ENCODE peak calls at places on chromosomes 13 and 19, in five cellular contexts. One of them, this sample, is unnamed.

GRCh38 chr13:80924596-80924995 is 583.7 kb upstream of the SPRY2 start:
- DNase-seq in adrenal gland: peak; percentile 18
- DNase-seq in breast epithelium: no peak
- DNase-seq in ovary: no peak
- DNase-seq in stomach: no peak
- DNase-seq in this sample: no peak

GRCh38 chr19:7554990-7555864 is 19.7 kb downstream of the PNPLA6 start:
- DNase-seq in adrenal gland: no peak
- DNase-seq in stomach: no peak
- DNase-seq in ovary: no peak
- DNase-seq in breast epithelium: no peak
- DNase-seq in this sample: no peak

GRCh38 chr13:31595568-31595967 is 143.8 kb upstream of the RXFP2 start:
- DNase-seq in adrenal gland: no peak
- DNase-seq in stomach: no peak
- DNase-seq in breast epithelium: no peak
- DNase-seq in ovary: no peak
- DNase-seq in this sample: no peak

GRCh38 chr13:110539894-110540293 is 21.6 kb downstream of the RAB20 start:
- DNase-seq in stomach: no peak
- DNase-seq in adrenal gland: no peak
- DNase-seq in ovary: no peak
- DNase-seq in breast epithelium: no peak
- DNase-seq in this sample: no peak

GRCh38 chr13:33797622-33798021 is 20.3 kb upstream of the RFC3 start:
- DNase-seq in adrenal gland: no peak
- DNase-seq in stomach: no peak
- DNase-seq in ovary: no peak
- DNase-seq in breast epithelium: no peak
- DNase-seq in this sample: no peak

GRCh38 chr13:99370476-99371272 is 63.5 kb upstream of the GPR183 start:
- DNase-seq in breast epithelium: no peak
- DNase-seq in stomach: no peak
- DNase-seq in adrenal gland: no peak
- DNase-seq in ovary: no peak
- DNase-seq in this sample: no peak

GRCh38 chr13:74767031-74767430 is 632.8 kb upstream of the KLF12 start:
- DNase-seq in stomach: no peak
- DNase-seq in breast epithelium: no peak
- DNase-seq in adrenal gland: peak; percentile 18
- DNase-seq in ovary: no peak
- DNase-seq in this sample: no peak

GRCh38 chr13:75661443-75661842 is 25.3 kb downstream of the LMO7 start:
- DNase-seq in stomach: no peak
- DNase-seq in breast epithelium: no peak
- DNase-seq in adrenal gland: no peak
- DNase-seq in ovary: no peak
- DNase-seq in this sample: no peak

GRCh38 chr13:83618966-83619365 is 263.3 kb downstream of the SLITRK1 start:
- DNase-seq in stomach: no peak
- DNase-seq in adrenal gland: no peak
- DNase-seq in breast epithelium: no peak
- DNase-seq in ovary: no peak
- DNase-seq in this sample: no peak

GRCh38 chr19:55132453-55133129 is 15.2 kb upstream of the PPP1R12C start:
- DNase-seq in stomach: no peak
- DNase-seq in breast epithelium: no peak
- DNase-seq in ovary: no peak
- DNase-seq in adrenal gland: no peak
- DNase-seq in this sample: peak; percentile 41

GRCh38 chr13:113954046-113954841 is 19.6 kb downstream of the C13orf46 start:
- DNase-seq in breast epithelium: no peak
- DNase-seq in adrenal gland: no peak
- DNase-seq in stomach: no peak
- DNase-seq in ovary: no peak
- DNase-seq in this sample: peak; percentile 63

GRCh38 chr13:46015374-46015773 is 37.2 kb downstream of the ZC3H13 start:
- DNase-seq in adrenal gland: no peak
- DNase-seq in ovary: no peak
- DNase-seq in stomach: no peak
- DNase-seq in breast epithelium: no peak
- DNase-seq in this sample: no peak

GRCh38 chr13:105097501-105097900 is 1438.0 kb downstream of the EFNB2 start:
- DNase-seq in breast epithelium: no peak
- DNase-seq in adrenal gland: no peak
- DNase-seq in ovary: no peak
- DNase-seq in stomach: no peak
- DNase-seq in this sample: no peak

GRCh38 chr13:75236774-75237173 is 245.2 kb downstream of the TBC1D4 start:
- DNase-seq in adrenal gland: no peak
- DNase-seq in ovary: no peak
- DNase-seq in breast epithelium: no peak
- DNase-seq in stomach: no peak
- DNase-seq in this sample: no peak

GRCh38 chr13:44790289-44790688 is 199.0 kb downstream of the NUFIP1 start:
- DNase-seq in breast epithelium: no peak
- DNase-seq in adrenal gland: no peak
- DNase-seq in ovary: no peak
- DNase-seq in stomach: peak; percentile 48
- DNase-seq in this sample: no peak

GRCh38 chr13:105991622-105992254 is 543.7 kb downstream of the EFNB2 start:
- DNase-seq in ovary: no peak
- DNase-seq in stomach: peak; percentile 61
- DNase-seq in adrenal gland: no peak
- DNase-seq in breast epithelium: no peak
- DNase-seq in this sample: no peak

GRCh38 chr19:15758379-15758778 is 20.6 kb downstream of the OR10H3 start:
- DNase-seq in ovary: no peak
- DNase-seq in stomach: no peak
- DNase-seq in adrenal gland: no peak
- DNase-seq in breast epithelium: no peak
- DNase-seq in this sample: no peak

GRCh38 chr13:41568143-41568989 is 111.0 kb downstream of the RGCC start:
- DNase-seq in breast epithelium: no peak
- DNase-seq in stomach: no peak
- DNase-seq in ovary: no peak
- DNase-seq in adrenal gland: no peak
- DNase-seq in this sample: no peak

GRCh38 chr13:102770435-102770834 is 3.2 kb downstream of the TEX30 start:
- DNase-seq in adrenal gland: no peak
- DNase-seq in stomach: no peak
- DNase-seq in breast epithelium: no peak
- DNase-seq in ovary: no peak
- DNase-seq in this sample: no peak

GRCh38 chr19:55578031-55578760 is 2.5 kb downstream of the ZNF579 start:
- DNase-seq in adrenal gland: no peak
- DNase-seq in ovary: no peak
- DNase-seq in breast epithelium: no peak
- DNase-seq in stomach: no peak
- DNase-seq in this sample: no peak

GRCh38 chr13:71789952-71790351 is 77.1 kb downstream of the DACH1 start:
- DNase-seq in ovary: no peak
- DNase-seq in adrenal gland: no peak
- DNase-seq in breast epithelium: no peak
- DNase-seq in stomach: no peak
- DNase-seq in this sample: no peak

GRCh38 chr13:74528751-74529513 is 394.7 kb upstream of the KLF12 start:
- DNase-seq in adrenal gland: no peak
- DNase-seq in ovary: no peak
- DNase-seq in breast epithelium: no peak
- DNase-seq in stomach: no peak
- DNase-seq in this sample: no peak

GRCh38 chr13:108302279-108302678 is 32.8 kb downstream of the TNFSF13B start:
- DNase-seq in ovary: no peak
- DNase-seq in adrenal gland: no peak
- DNase-seq in stomach: no peak
- DNase-seq in breast epithelium: no peak
- DNase-seq in this sample: no peak

GRCh38 chr19:7654401-7654800 is 14.4 kb upstream of the RETN start:
- DNase-seq in adrenal gland: no peak
- DNase-seq in breast epithelium: no peak
- DNase-seq in stomach: no peak
- DNase-seq in ovary: no peak
- DNase-seq in this sample: no peak

GRCh38 chr13:74629985-74630384 is 495.8 kb upstream of the KLF12 start:
- DNase-seq in ovary: no peak
- DNase-seq in stomach: no peak
- DNase-seq in breast epithelium: no peak
- DNase-seq in adrenal gland: no peak
- DNase-seq in this sample: no peak

GRCh38 chr13:106503272-106503671 is 32.2 kb downstream of the EFNB2 start:
- DNase-seq in adrenal gland: no peak
- DNase-seq in breast epithelium: no peak
- DNase-seq in stomach: no peak
- DNase-seq in ovary: no peak
- DNase-seq in this sample: no peak

GRCh38 chr19:46697142-46697960 is 19.6 kb downstream of the PRKD2 start:
- DNase-seq in ovary: peak; percentile 93
- DNase-seq in breast epithelium: no peak
- DNase-seq in adrenal gland: peak; percentile 93
- DNase-seq in stomach: peak; percentile 94
- DNase-seq in this sample: peak; percentile 96

GRCh38 chr13:77571956-77572355 is 36.5 kb downstream of the SCEL start:
- DNase-seq in stomach: no peak
- DNase-seq in ovary: no peak
- DNase-seq in breast epithelium: no peak
- DNase-seq in adrenal gland: no peak
- DNase-seq in this sample: no peak

GRCh38 chr13:76438050-76438449 is 448.2 kb downstream of the KCTD12 start:
- DNase-seq in stomach: no peak
- DNase-seq in adrenal gland: no peak
- DNase-seq in ovary: no peak
- DNase-seq in breast epithelium: no peak
- DNase-seq in this sample: no peak

GRCh38 chr13:107612376-107612775 is 603.0 kb downstream of the LIG4 start:
- DNase-seq in breast epithelium: no peak
- DNase-seq in ovary: no peak
- DNase-seq in adrenal gland: no peak
- DNase-seq in stomach: no peak
- DNase-seq in this sample: no peak

GRCh38 chr19:40607898-40608621 is 6.9 kb downstream of the LTBP4 start:
- DNase-seq in stomach: no peak
- DNase-seq in breast epithelium: no peak
- DNase-seq in adrenal gland: no peak
- DNase-seq in ovary: no peak
- DNase-seq in this sample: peak; percentile 72

GRCh38 chr19:40605201-40605971 is 4.2 kb downstream of the LTBP4 start:
- DNase-seq in stomach: peak; percentile 86
- DNase-seq in adrenal gland: peak; percentile 76
- DNase-seq in breast epithelium: peak; percentile 83
- DNase-seq in ovary: peak; percentile 78
- DNase-seq in this sample: peak; percentile 88

GRCh38 chr19:40608957-40609356 is 7.8 kb downstream of the LTBP4 start:
- DNase-seq in stomach: no peak
- DNase-seq in breast epithelium: no peak
- DNase-seq in ovary: no peak
- DNase-seq in adrenal gland: no peak
- DNase-seq in this sample: no peak

GRCh38 chr19:40609561-40610395 is 8.6 kb downstream of the LTBP4 start:
- DNase-seq in ovary: peak; percentile 90
- DNase-seq in breast epithelium: peak; percentile 94
- DNase-seq in stomach: peak; percentile 96
- DNase-seq in adrenal gland: peak; percentile 97
- DNase-seq in this sample: peak; percentile 95

GRCh38 chr19:40607311-40607871 is 6.2 kb downstream of the LTBP4 start:
- DNase-seq in breast epithelium: no peak
- DNase-seq in adrenal gland: no peak
- DNase-seq in ovary: no peak
- DNase-seq in stomach: peak; percentile 44
- DNase-seq in this sample: no peak
- H3K27ac ChIP-seq in breast epithelium: peak overlapping the region; percentile 50
- H3K27ac ChIP-seq in adrenal gland: no peak overlapping the region
- H3K27ac ChIP-seq in ovary: no peak overlapping the region
- H3K27ac ChIP-seq in stomach: peak overlapping the region; percentile 92
- H3K27ac ChIP-seq in this sample: no peak overlapping the region

GRCh38 chr19:36141039-36141914 is 1.4 kb downstream of the CAPNS1 start:
- DNase-seq in adrenal gland: peak; percentile 85
- DNase-seq in ovary: peak; percentile 92
- DNase-seq in stomach: peak; percentile 91
- DNase-seq in breast epithelium: peak; percentile 89
- DNase-seq in this sample: peak; percentile 93
- TF ChIP-seq POLR2A in adrenal gland: peak; percentile 74
- TF ChIP-seq POLR2A in ovary: peak; percentile 59
- TF ChIP-seq POLR2A in stomach: no peak
- TF ChIP-seq POLR2A in breast epithelium: no peak
- TF ChIP-seq POLR2A in this sample: peak; percentile 20

DNA sequence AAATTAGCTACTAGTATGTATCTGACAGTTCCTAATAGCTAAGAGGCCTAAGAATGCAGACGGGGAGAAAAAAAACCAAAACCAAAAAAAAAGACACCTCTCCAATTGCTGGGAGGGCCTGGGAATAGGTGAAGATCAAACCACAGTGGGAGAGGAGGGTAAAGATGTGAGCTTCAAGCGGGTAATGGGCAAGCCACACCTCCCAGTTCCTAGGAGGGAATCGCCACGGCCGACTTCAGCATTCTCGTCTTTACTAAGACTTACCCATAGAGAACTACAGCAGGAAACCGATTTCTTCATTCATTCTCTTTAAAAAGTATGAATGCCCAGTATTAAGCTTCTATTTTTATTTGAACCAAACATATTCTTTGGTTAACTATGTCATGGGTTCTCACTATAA is 5.6 kb upstream of the EEF1AKMT1 start:
- DNase-seq in breast epithelium: no peak
- DNase-seq in stomach: no peak
- DNase-seq in adrenal gland: no peak
- DNase-seq in ovary: no peak
- DNase-seq in this sample: no peak
- H3K27ac ChIP-seq in breast epithelium: no peak overlapping the region
- H3K27ac ChIP-seq in stomach: no peak overlapping the region
- H3K27ac ChIP-seq in adrenal gland: no peak overlapping the region
- H3K27ac ChIP-seq in ovary: no peak overlapping the region
- H3K27ac ChIP-seq in this sample: no peak overlapping the region

DNA sequence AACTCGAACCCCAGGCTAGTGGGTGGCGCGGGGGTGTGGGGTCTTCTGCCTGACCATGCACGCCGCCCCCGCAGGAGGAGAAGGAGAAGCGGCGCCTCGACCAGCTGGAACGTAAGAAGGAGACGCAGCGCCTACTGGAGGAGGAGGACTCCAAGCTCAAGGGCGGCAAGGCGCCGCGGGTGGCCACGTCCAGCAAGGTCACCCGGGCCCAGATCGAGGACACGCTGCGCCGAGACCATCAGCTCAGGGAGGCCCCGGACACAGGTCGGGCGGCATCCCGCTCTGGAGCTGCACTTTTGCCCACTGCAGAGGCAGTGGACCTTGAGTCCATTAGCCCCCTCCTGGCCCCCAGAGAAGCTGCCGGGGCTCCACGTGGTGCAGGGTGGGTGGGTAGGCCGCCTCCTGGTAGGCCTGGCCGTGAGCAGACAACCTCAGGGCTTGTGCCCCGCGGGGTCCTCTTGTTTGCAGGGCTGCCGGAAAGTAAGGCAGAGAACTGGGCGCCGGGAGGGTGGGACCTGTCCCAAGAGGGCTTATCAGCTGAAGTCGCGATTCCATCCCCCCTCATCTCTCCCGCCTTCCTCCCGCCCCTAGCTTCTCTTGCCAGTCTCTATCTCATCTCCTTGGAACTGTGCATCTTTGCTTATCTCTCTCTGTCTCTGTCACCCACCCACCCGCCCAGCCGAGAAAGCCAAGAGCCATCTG is 9.9 kb downstream of the CCDC124 start:
- DNase-seq in adrenal gland: no peak
- DNase-seq in breast epithelium: no peak
- DNase-seq in stomach: no peak
- DNase-seq in ovary: no peak
- DNase-seq in this sample: no peak
- TF ChIP-seq POLR2A in adrenal gland: no peak
- TF ChIP-seq POLR2A in breast epithelium: no peak
- TF ChIP-seq POLR2A in stomach: no peak
- TF ChIP-seq POLR2A in ovary: no peak
- TF ChIP-seq POLR2A in this sample: no peak